ENCODE peak calls at places on chromosomes 4 and X, in six cellular contexts. U, S, B, W, E and O are unnamed samples.

GRCh38 chrX:119763175-119763574 is 4.8 kb downstream of the SOWAHD start:
- DNase-seq in U (no peak), S (peak), B (no peak), W (no peak), E (peak), O (no peak)

GRCh38 chr4:10006236-10006603 is 15.1 kb downstream of the SLC2A9 start:
- DNase-seq in U (no peak), S (no peak), B (no peak), W (no peak), E (no peak), O (peak)

GRCh38 chr4:169212981-169213380 is 57.8 kb downstream of the SH3RF1 start:
- DNase-seq in U (no peak), S (no peak), B (no peak), W (no peak), E (no peak), O (peak)

GRCh38 chr4:4302001-4302400 is 11.9 kb downstream of the ZBTB49 start:
- DNase-seq in U (no peak), S (no peak), B (no peak), W (no peak), E (no peak), O (no peak)

GRCh38 chrX:10722804-10723364 is 102.5 kb upstream of the MID1 start:
- DNase-seq in U (peak), S (peak), B (peak), W (peak), E (peak), O (peak)

GRCh38 chr4:154503598-154503997 is 12.0 kb upstream of the DCHS2 start:
- DNase-seq in U (peak), S (peak), B (no peak), W (no peak), E (peak), O (peak)

GRCh38 chrX:21885568-21885967 is 29.8 kb downstream of the YY2 start:
- DNase-seq in U (peak), S (peak), B (no peak), W (no peak), E (peak), O (no peak)

GRCh38 chr4:119861731-119862130 is 204.9 kb downstream of the MAD2L1 start:
- DNase-seq in U (no peak), S (no peak), B (no peak), W (no peak), E (no peak), O (no peak)

GRCh38 chr4:152278172-152278504 is 257.8 kb downstream of the FBXW7 start:
- DNase-seq in U (no peak), S (no peak), B (no peak), W (no peak), E (no peak), O (no peak)
- H2AFZ ChIP-seq in U (no peak), S (no peak), B (no peak), W (peak), E (no peak), O (no peak)

DNA sequence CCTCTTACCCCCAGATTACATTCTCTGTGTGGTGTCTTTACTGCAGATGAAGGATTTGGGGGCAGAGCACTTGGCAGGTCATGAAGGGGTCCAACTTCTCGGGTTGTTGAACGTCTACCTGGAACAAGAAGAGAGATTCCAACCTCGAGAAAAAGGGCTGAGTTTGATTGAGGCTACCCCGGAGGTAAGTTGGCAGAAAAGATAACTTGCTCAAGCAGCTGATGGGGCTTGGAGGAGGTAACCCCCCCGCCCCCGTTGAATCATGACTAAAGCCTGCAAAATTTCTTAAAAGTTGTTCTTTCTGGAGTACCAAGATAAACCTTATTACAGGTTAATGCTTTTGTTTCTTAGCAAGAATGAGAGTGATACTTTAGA is 1.5 kb downstream of the CCNG2 start:
- DNase-seq in U (no peak), S (no peak), B (no peak), W (no peak), E (no peak), O (peak)
- H3K9ac ChIP-seq in U (peak), S (peak), B (peak), W (peak), E (peak), O (peak)

GRCh38 chr4:52660643-52661042 is 1.5 kb upstream of the USP46 start:
- DNase-seq in U (no peak), S (no peak), B (no peak), W (no peak), E (no peak), O (no peak)

GRCh38 chr4:52657630-52658501 is 1.2 kb downstream of the USP46 start:
- DNase-seq in U (peak), S (peak), B (peak), W (peak), E (peak), O (peak)

GRCh38 chr4:52659722-52660261 is 691 bp upstream of the USP46 start:
- DNase-seq in U (peak), S (no peak), B (no peak), W (peak), E (peak), O (peak)

GRCh38 chr4:52658671-52659015 is 458 bp downstream of the USP46 start:
- DNase-seq in U (peak), S (no peak), B (no peak), W (no peak), E (no peak), O (no peak)

DNA sequence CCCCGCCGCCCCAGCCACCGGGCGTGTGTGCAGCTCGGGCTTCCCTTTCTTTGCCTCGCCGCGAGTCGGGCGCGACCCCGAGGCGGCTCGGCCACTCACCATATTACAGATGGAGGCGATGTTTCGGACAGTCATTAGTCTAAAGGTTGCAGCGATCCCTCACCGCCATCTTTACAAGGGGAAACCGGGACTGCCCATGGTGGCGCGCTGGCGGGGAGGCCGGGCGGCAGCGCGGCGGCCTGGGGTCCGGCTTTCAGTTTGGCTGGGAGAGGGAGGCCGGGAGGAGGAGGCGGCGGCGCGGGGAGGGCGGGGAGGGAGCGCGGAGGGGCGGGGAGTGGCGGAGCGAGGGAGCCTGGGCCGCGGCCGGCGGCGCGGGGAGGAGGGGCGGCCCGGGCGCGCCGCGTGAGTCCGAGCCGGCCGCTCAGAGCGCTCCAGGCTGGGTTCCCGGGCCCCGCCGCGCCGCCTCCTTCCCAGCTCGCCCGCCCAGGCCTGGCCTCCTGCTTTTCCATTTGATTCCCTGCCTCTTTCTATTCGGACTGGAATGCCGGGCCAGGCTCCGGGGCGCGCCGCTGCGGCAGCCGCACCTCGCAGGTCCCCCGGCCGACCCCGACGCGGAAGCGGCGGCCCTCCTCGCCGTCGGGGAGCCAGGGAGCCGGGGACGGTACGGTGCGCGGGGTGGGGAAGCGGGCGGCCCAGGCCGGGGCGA is at the start of gene USP46:
- DNase-seq in U (peak), S (peak), B (peak), W (peak), E (peak), O (peak)
- H4K8ac ChIP-seq in U (peak), S (peak), B (no peak), W (peak), E (peak), O (peak)

DNA sequence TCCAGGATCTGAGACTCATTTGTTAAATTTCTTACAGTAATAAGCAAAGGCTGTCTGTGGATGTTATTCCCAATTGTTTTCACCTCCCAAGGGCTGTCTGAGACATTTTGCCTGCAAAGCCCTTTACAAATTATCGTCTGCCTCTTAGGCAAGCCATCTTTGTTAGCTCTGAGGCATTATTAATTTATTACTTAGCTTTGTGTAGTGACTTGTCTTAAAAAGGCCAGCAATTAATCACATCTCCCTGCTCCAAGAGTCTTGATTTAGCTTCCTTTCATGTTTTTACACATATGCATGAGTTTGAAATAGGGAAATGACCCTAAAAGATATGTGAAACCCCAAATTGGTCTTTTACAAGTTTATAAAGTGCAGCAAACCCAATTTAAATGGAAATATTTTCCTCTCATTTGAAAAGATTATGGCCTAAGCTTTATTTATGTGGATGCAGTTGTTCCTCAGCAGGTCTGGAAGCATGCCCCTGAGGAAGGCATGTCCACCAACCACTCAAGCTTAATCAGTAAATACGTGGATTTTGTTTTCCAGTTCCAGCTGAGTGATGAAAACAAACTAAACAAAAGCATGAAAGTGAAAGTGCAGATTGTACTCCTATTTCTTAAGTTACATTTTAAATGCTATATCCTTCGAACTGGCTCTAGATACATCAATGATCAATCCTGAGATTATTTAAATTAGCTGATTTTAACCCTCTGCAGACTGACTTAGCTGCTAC is 173.6 kb upstream of the LNX1 start:
- DNase-seq in U (no peak), S (no peak), B (no peak), W (no peak), E (peak), O (no peak)
- H2AFZ ChIP-seq in U (no peak), S (no peak), B (no peak), W (no peak), E (no peak), O (no peak)

GRCh38 chr4:74098628-74098995 is 383 bp downstream of the CXCL2 start:
- DNase-seq in U (no peak), S (no peak), B (peak), W (peak), E (peak), O (no peak)

GRCh38 chr4:74096265-74096980 is 2.6 kb downstream of the CXCL2 start:
- DNase-seq in U (no peak), S (no peak), B (no peak), W (no peak), E (peak), O (no peak)

GRCh38 chr4:74095886-74096264 is 3.1 kb downstream of the CXCL2 start:
- DNase-seq in U (no peak), S (no peak), B (no peak), W (no peak), E (peak), O (no peak)

GRCh38 chr4:74097161-74097560 is 1.8 kb downstream of the CXCL2 start:
- DNase-seq in U (no peak), S (no peak), B (no peak), W (no peak), E (no peak), O (no peak)

GRCh38 chr4:74097631-74098550 is 1.1 kb downstream of the CXCL2 start:
- DNase-seq in U (no peak), S (no peak), B (no peak), W (no peak), E (peak), O (no peak)
- H3K9ac ChIP-seq in U (no peak), S (no peak), B (no peak), W (no peak), E (peak), O (no peak)

GRCh38 chr4:118682928-118683327 is 2.3 kb upstream of the METTL14 start:
- DNase-seq in U (no peak), S (peak), B (no peak), W (no peak), E (peak), O (peak)
- H4K8ac ChIP-seq in U (no peak), S (no peak), B (no peak), W (no peak), E (no peak), O (peak)

GRCh38 chr4:162931257-162931648 is 235.4 kb downstream of the NAF1 start:
- DNase-seq in U (no peak), S (no peak), B (no peak), W (no peak), E (no peak), O (peak)
- H2AFZ ChIP-seq in U (no peak), S (no peak), B (no peak), W (peak), E (no peak), O (no peak)

DNA sequence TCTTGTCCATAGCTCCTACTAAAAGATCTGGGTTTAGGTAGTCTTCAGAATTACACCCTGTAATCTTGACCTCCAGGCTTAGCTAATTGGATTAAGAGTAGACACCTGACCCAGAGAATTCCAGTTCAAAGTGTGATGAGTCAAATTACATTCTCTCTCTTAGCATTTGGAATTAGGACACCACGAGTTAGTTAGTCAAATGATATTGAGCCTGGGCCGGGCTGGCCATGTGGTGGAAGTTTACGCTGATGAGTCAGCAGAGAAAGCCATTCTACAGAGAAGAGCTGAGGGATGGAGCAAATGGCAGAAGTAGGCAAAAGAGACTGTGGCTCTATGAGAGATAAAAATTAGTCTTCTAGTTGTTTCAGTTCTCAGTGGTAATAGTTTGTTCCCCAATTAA is 31.1 kb downstream of the CEP44 start:
- DNase-seq in U (no peak), S (peak), B (peak), W (no peak), E (peak), O (peak)
- H3K9ac ChIP-seq in U (no peak), S (no peak), B (no peak), W (no peak), E (no peak), O (no peak)

DNA sequence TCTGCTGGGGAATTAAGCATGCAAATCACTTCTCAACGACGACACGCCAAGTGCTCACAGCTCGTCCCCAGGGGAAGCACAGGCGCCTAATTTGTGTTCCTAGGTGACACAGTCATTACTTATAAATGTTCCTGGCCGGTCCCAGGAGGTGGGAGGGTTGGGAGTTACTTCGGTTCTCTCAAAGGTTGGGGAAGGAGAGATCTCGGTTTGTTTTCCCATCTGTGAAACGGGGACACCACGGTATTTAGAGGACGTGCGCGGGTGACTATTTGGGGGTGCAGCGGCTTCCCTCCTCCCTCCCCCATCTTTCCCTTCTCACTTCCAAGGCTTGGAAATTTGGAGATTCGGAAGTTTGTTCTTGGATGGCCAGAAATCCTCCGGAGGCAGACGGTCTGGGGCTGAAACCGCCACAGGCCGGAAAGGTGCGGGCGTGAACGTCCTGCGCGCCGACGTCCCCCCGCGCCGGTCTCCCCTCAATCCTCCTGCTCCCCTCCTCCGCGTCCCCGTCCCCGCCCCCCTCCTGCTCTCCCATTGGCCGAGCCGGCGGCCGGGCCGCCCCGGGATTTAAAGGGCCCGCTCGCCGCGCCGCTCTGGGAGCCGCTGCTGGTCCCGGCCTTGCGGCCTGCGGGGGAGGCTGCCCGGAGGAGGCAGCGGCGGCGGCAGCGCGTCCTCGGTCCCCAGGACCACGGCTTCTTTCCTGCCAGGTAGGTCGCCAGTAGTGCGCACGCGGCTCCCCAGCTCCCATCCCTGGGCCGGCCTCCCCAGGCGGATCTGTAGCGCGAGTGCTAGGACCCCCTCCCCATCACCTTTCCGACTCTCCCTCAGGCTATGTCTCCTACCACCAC is at the start of gene PORCN:
- DNase-seq in U (peak), S (peak), B (peak), W (peak), E (peak), O (peak)
- H4K8ac ChIP-seq in U (no peak), S (peak), B (no peak), W (peak), E (peak), O (peak)